ENCODE peak calls at places on chromosomes 4 and X, in ten cellular contexts. One of them, this sample, is unnamed.

GRCh38 chrX:140664939-140665338 is 44.6 kb upstream of the LINC00632 start:
- DNase-seq in sigmoid colon: no peak
- DNase-seq in heart right ventricle: no peak
- DNase-seq in PC-9: no peak
- DNase-seq in testis: no peak
- DNase-seq in stomach: no peak
- DNase-seq in CD8-positive, alpha-beta T cell: no peak
- DNase-seq in mammary epithelial cell: peak; percentile 13
- DNase-seq in IMR-90: peak; percentile 18
- DNase-seq in lung: no peak
- DNase-seq in this sample: no peak

GRCh38 chr4:174592985-174593335 is 70.7 kb upstream of the HPGD start:
- DNase-seq in sigmoid colon: no peak
- DNase-seq in heart right ventricle: no peak
- DNase-seq in PC-9: no peak
- DNase-seq in testis: no peak
- DNase-seq in stomach: no peak
- DNase-seq in CD8-positive, alpha-beta T cell: no peak
- DNase-seq in mammary epithelial cell: peak; percentile 17
- DNase-seq in IMR-90: peak; percentile 12
- DNase-seq in lung: no peak
- DNase-seq in this sample: peak; percentile 51

GRCh38 chr4:84691170-84691691 is 108.3 kb downstream of the CDS1 start:
- DNase-seq in sigmoid colon: no peak
- DNase-seq in heart right ventricle: no peak
- DNase-seq in PC-9: peak; percentile 89
- DNase-seq in testis: no peak
- DNase-seq in stomach: no peak
- DNase-seq in CD8-positive, alpha-beta T cell: no peak
- DNase-seq in mammary epithelial cell: peak; percentile 92
- DNase-seq in IMR-90: peak; percentile 94
- DNase-seq in lung: peak; percentile 38
- DNase-seq in this sample: peak; percentile 59

GRCh38 chr4:54961357-54961975 is 163.9 kb downstream of the KDR start:
- DNase-seq in sigmoid colon: no peak
- DNase-seq in heart right ventricle: no peak
- DNase-seq in PC-9: no peak
- DNase-seq in testis: no peak
- DNase-seq in stomach: no peak
- DNase-seq in CD8-positive, alpha-beta T cell: no peak
- DNase-seq in mammary epithelial cell: peak; percentile 14
- DNase-seq in IMR-90: peak; percentile 52
- DNase-seq in lung: no peak
- DNase-seq in this sample: no peak

GRCh38 chr4:78599931-78600375 is 48.4 kb downstream of the ANXA3 start:
- DNase-seq in sigmoid colon: no peak
- DNase-seq in heart right ventricle: no peak
- DNase-seq in PC-9: no peak
- DNase-seq in testis: no peak
- DNase-seq in stomach: no peak
- DNase-seq in CD8-positive, alpha-beta T cell: no peak
- DNase-seq in mammary epithelial cell: no peak
- DNase-seq in IMR-90: no peak
- DNase-seq in lung: no peak
- DNase-seq in this sample: no peak

GRCh38 chr4:30840571-30840970 is 120.4 kb downstream of the PCDH7 start:
- DNase-seq in sigmoid colon: no peak
- DNase-seq in heart right ventricle: no peak
- DNase-seq in PC-9: no peak
- DNase-seq in testis: no peak
- DNase-seq in stomach: no peak
- DNase-seq in CD8-positive, alpha-beta T cell: no peak
- DNase-seq in mammary epithelial cell: no peak
- DNase-seq in IMR-90: peak; percentile 59
- DNase-seq in lung: no peak
- DNase-seq in this sample: no peak

GRCh38 chrX:9758239-9758638 is 7.4 kb downstream of the GPR143 start:
- DNase-seq in sigmoid colon: no peak
- DNase-seq in heart right ventricle: no peak
- DNase-seq in PC-9: no peak
- DNase-seq in testis: no peak
- DNase-seq in stomach: no peak
- DNase-seq in CD8-positive, alpha-beta T cell: no peak
- DNase-seq in mammary epithelial cell: no peak
- DNase-seq in IMR-90: no peak
- DNase-seq in lung: no peak
- DNase-seq in this sample: no peak

GRCh38 chr4:63563288-63564014 is 845.8 kb downstream of the TECRL start:
- DNase-seq in sigmoid colon: no peak
- DNase-seq in heart right ventricle: no peak
- DNase-seq in PC-9: no peak
- DNase-seq in testis: peak; percentile 54
- DNase-seq in stomach: no peak
- DNase-seq in CD8-positive, alpha-beta T cell: no peak
- DNase-seq in mammary epithelial cell: no peak
- DNase-seq in IMR-90: no peak
- DNase-seq in lung: no peak
- DNase-seq in this sample: no peak

DNA sequence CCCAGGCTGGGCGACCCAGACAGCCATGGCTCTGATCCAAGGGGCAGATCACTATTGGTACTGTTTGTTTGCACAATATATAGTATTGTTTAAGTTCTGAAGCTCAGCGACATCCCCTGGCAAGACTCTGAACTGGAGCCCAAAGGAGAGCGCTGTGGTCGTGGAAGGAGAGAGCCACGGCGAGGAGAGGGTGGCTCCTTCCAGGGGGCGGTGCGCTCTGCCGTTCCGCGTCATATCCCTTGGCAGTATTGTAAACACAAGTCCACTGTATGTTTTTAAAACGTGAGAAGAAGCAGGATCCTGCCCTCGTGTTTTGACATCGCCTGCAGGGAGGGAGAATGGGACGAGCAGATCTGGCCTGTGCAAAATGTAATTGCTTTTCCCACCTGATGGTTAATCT is 185.5 kb downstream of the RAB28 start:
- DNase-seq in sigmoid colon: peak; percentile 95
- DNase-seq in heart right ventricle: no peak
- DNase-seq in PC-9: no peak
- DNase-seq in testis: no peak
- DNase-seq in stomach: no peak
- DNase-seq in CD8-positive, alpha-beta T cell: no peak
- DNase-seq in mammary epithelial cell: no peak
- DNase-seq in IMR-90: peak; percentile 17
- DNase-seq in lung: no peak
- DNase-seq in this sample: no peak
- H3K4me3 ChIP-seq in sigmoid colon: peak overlapping the region; percentile 40
- H3K4me3 ChIP-seq in heart right ventricle: no peak overlapping the region
- H3K4me3 ChIP-seq in PC-9: no peak overlapping the region
- H3K4me3 ChIP-seq in testis: no peak overlapping the region
- H3K4me3 ChIP-seq in stomach: no peak overlapping the region
- H3K4me3 ChIP-seq in CD8-positive, alpha-beta T cell: no peak overlapping the region
- H3K4me3 ChIP-seq in mammary epithelial cell: no peak overlapping the region
- H3K4me3 ChIP-seq in IMR-90: no peak overlapping the region
- H3K4me3 ChIP-seq in lung: no peak overlapping the region
- H3K4me3 ChIP-seq in this sample: no peak overlapping the region

GRCh38 chr4:37440519-37440900 is 196.0 kb downstream of the NWD2 start:
- DNase-seq in sigmoid colon: no peak
- DNase-seq in heart right ventricle: no peak
- DNase-seq in PC-9: peak; percentile 58
- DNase-seq in testis: no peak
- DNase-seq in stomach: no peak
- DNase-seq in CD8-positive, alpha-beta T cell: no peak
- DNase-seq in mammary epithelial cell: no peak
- DNase-seq in IMR-90: no peak
- DNase-seq in lung: no peak
- DNase-seq in this sample: no peak

GRCh38 chr4:37442062-37442323 is 197.4 kb downstream of the NWD2 start:
- DNase-seq in sigmoid colon: no peak
- DNase-seq in heart right ventricle: no peak
- DNase-seq in PC-9: no peak
- DNase-seq in testis: no peak
- DNase-seq in stomach: no peak
- DNase-seq in CD8-positive, alpha-beta T cell: no peak
- DNase-seq in mammary epithelial cell: no peak
- DNase-seq in IMR-90: no peak
- DNase-seq in lung: no peak
- DNase-seq in this sample: no peak

GRCh38 chr4:37439809-37440518 is 195.4 kb downstream of the NWD2 start:
- DNase-seq in sigmoid colon: no peak
- DNase-seq in heart right ventricle: no peak
- DNase-seq in PC-9: no peak
- DNase-seq in testis: no peak
- DNase-seq in stomach: no peak
- DNase-seq in CD8-positive, alpha-beta T cell: no peak
- DNase-seq in mammary epithelial cell: no peak
- DNase-seq in IMR-90: no peak
- DNase-seq in lung: no peak
- DNase-seq in this sample: no peak

GRCh38 chr4:37438880-37439279 is 194.3 kb downstream of the NWD2 start:
- DNase-seq in sigmoid colon: no peak
- DNase-seq in heart right ventricle: no peak
- DNase-seq in PC-9: peak; percentile 59
- DNase-seq in testis: no peak
- DNase-seq in stomach: no peak
- DNase-seq in CD8-positive, alpha-beta T cell: no peak
- DNase-seq in mammary epithelial cell: no peak
- DNase-seq in IMR-90: no peak
- DNase-seq in lung: no peak
- DNase-seq in this sample: no peak

GRCh38 chr4:37441231-37442061 is 196.9 kb downstream of the NWD2 start:
- DNase-seq in sigmoid colon: no peak
- DNase-seq in heart right ventricle: no peak
- DNase-seq in PC-9: peak; percentile 96
- DNase-seq in testis: no peak
- DNase-seq in stomach: no peak
- DNase-seq in CD8-positive, alpha-beta T cell: no peak
- DNase-seq in mammary epithelial cell: peak; percentile 35
- DNase-seq in IMR-90: no peak
- DNase-seq in lung: no peak
- DNase-seq in this sample: no peak
- H3K27me3 ChIP-seq in sigmoid colon: no peaks in the 10 kb centered on the region
- H3K27me3 ChIP-seq in heart right ventricle: peaks cover 27% of the 10 kb centered on the region
- H3K27me3 ChIP-seq in PC-9: no peaks in the 10 kb centered on the region
- H3K27me3 ChIP-seq in testis: no peaks in the 10 kb centered on the region
- H3K27me3 ChIP-seq in stomach: no peaks in the 10 kb centered on the region
- H3K27me3 ChIP-seq in CD8-positive, alpha-beta T cell: no peaks in the 10 kb centered on the region
- H3K27me3 ChIP-seq in mammary epithelial cell: no peaks in the 10 kb centered on the region
- H3K27me3 ChIP-seq in IMR-90: peaks cover 2% of the 10 kb centered on the region
- H3K27me3 ChIP-seq in lung: no peaks in the 10 kb centered on the region
- H3K27me3 ChIP-seq in this sample: no peaks in the 10 kb centered on the region

GRCh38 chr4:42280327-42281095 is 116.8 kb upstream of the SHISA3 start:
- DNase-seq in sigmoid colon: no peak
- DNase-seq in heart right ventricle: no peak
- DNase-seq in PC-9: no peak
- DNase-seq in testis: no peak
- DNase-seq in stomach: no peak
- DNase-seq in CD8-positive, alpha-beta T cell: no peak
- DNase-seq in mammary epithelial cell: no peak
- DNase-seq in IMR-90: peak; percentile 21
- DNase-seq in lung: no peak
- DNase-seq in this sample: no peak

GRCh38 chr4:42278709-42279324 is 118.5 kb upstream of the SHISA3 start:
- DNase-seq in sigmoid colon: no peak
- DNase-seq in heart right ventricle: no peak
- DNase-seq in PC-9: no peak
- DNase-seq in testis: no peak
- DNase-seq in stomach: no peak
- DNase-seq in CD8-positive, alpha-beta T cell: no peak
- DNase-seq in mammary epithelial cell: no peak
- DNase-seq in IMR-90: no peak
- DNase-seq in lung: no peak
- DNase-seq in this sample: no peak

GRCh38 chr4:42284030-42284429 is 113.3 kb upstream of the SHISA3 start:
- DNase-seq in sigmoid colon: no peak
- DNase-seq in heart right ventricle: no peak
- DNase-seq in PC-9: no peak
- DNase-seq in testis: no peak
- DNase-seq in stomach: no peak
- DNase-seq in CD8-positive, alpha-beta T cell: no peak
- DNase-seq in mammary epithelial cell: no peak
- DNase-seq in IMR-90: no peak
- DNase-seq in lung: no peak
- DNase-seq in this sample: no peak

GRCh38 chr4:42281324-42282020 is 115.8 kb upstream of the SHISA3 start:
- DNase-seq in sigmoid colon: no peak
- DNase-seq in heart right ventricle: no peak
- DNase-seq in PC-9: no peak
- DNase-seq in testis: no peak
- DNase-seq in stomach: no peak
- DNase-seq in CD8-positive, alpha-beta T cell: no peak
- DNase-seq in mammary epithelial cell: peak; percentile 8
- DNase-seq in IMR-90: no peak
- DNase-seq in lung: no peak
- DNase-seq in this sample: no peak

DNA sequence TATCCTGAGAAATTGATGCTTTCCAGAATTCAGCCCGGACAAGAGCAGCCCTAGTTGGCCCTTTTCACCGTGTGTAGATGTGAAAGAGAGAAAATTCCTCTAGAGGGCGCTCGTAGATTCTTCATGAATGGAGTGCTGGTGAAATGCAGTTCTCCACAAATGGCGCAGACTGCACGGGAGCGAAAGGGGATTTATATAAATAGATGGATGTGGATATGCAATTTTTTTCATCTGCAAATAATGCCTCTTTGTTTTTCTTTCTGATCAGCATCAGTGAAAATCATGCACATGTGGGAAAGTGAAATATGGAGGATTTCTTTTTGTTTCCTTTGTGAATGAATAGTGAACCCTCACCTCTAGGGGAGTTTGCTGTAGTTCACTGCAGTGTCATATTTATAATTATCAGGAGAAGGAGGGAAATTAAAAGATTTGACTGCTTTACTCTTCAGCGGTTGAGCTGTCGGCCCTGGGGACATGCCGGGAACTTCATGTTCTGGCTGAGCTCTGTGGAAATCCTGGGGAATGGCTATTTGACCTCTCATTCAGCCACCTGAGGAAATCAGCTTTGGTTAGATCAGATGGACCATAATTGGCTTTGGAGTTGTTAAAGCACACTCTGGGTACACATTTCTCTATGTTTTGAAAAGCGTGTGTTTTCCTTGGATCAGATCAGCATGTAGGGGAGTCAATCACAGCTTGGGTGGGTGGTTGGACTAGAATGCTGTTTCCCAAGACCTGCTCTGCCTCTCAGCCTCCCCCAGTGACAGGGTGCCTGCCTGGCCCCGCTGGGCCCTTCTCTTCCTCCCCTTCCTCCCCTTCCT is 115.0 kb upstream of the SHISA3 start:
- DNase-seq in sigmoid colon: no peak
- DNase-seq in heart right ventricle: no peak
- DNase-seq in PC-9: no peak
- DNase-seq in testis: peak; percentile 79
- DNase-seq in stomach: peak; percentile 30
- DNase-seq in CD8-positive, alpha-beta T cell: no peak
- DNase-seq in mammary epithelial cell: peak; percentile 37
- DNase-seq in IMR-90: peak; percentile 68
- DNase-seq in lung: no peak
- DNase-seq in this sample: no peak
- TF ChIP-seq CTCF in sigmoid colon: peak; percentile 68
- TF ChIP-seq CTCF in heart right ventricle: peak; percentile 83
- TF ChIP-seq CTCF in PC-9: peak; percentile 71
- TF ChIP-seq CTCF in testis: peak; percentile 72
- TF ChIP-seq CTCF in stomach: peak; percentile 43
- TF ChIP-seq CTCF in CD8-positive, alpha-beta T cell: peak; percentile 60
- TF ChIP-seq CTCF in mammary epithelial cell: peak; percentile 72
- TF ChIP-seq CTCF in IMR-90: peak; percentile 75
- TF ChIP-seq CTCF in lung: peak; percentile 49
- TF ChIP-seq CTCF in this sample: peak; percentile 68

DNA sequence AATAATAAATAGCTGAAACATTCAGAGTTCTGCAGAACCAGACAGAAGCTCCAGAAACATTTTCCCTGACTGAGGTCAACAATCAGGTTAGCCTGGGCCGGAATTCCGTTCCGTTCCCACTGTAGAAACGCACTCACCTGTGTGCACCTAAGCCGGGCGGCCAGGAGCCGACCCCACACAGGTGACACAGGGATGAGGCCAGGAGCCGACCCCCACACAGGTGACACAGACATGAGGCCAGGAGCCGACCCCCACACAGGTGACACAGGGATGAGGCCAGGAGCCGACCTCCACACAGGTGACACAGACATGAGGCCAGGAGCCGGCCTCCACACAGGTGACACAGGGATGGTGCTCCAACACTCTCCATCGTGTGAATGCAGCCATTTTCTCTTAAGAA is 21.9 kb downstream of the FAT1 start:
- DNase-seq in sigmoid colon: no peak
- DNase-seq in heart right ventricle: no peak
- DNase-seq in PC-9: no peak
- DNase-seq in testis: no peak
- DNase-seq in stomach: no peak
- DNase-seq in CD8-positive, alpha-beta T cell: no peak
- DNase-seq in mammary epithelial cell: no peak
- DNase-seq in IMR-90: no peak
- DNase-seq in lung: no peak
- DNase-seq in this sample: no peak
- H3K4me3 ChIP-seq in sigmoid colon: peak overlapping the region; percentile 17
- H3K4me3 ChIP-seq in heart right ventricle: peak overlapping the region; percentile 21
- H3K4me3 ChIP-seq in PC-9: no peak overlapping the region
- H3K4me3 ChIP-seq in testis: peak overlapping the region; percentile 25
- H3K4me3 ChIP-seq in stomach: no peak overlapping the region
- H3K4me3 ChIP-seq in CD8-positive, alpha-beta T cell: no peak overlapping the region
- H3K4me3 ChIP-seq in mammary epithelial cell: no peak overlapping the region
- H3K4me3 ChIP-seq in IMR-90: no peak overlapping the region
- H3K4me3 ChIP-seq in lung: no peak overlapping the region
- H3K4me3 ChIP-seq in this sample: no peak overlapping the region

This sample was measured in BJ.